ENCODE peak calls at places on chromosomes 6 and 20, in seven cellular contexts. Q is NB4, B is choroid plexus epithelial cell, C is small intestine, T is AG10803, N is endodermal cell, R is lower lobe of right lung. J is an unnamed sample.
A peak's percentile ranks its signal among the peaks of the same experiment; 100 is the strongest.

GRCh38 chr6:170545405-170545804 is 7.7 kb downstream of the PSMB1 start:
- DNase-seq in Q (no peak), T (no peak), C (no peak), R (no peak), B (peak; percentile 41), N (no peak), J (no peak)

GRCh38 chr6:118638288-118638687 is 13.1 kb downstream of the CEP85L start:
- DNase-seq in T (no peak), R (no peak), B (no peak), C (no peak), Q (no peak), N (no peak), J (no peak)

GRCh38 chr20:34410331-34410730 is 47.3 kb downstream of the ITCH start:
- DNase-seq in N (no peak), C (no peak), R (no peak), Q (no peak), B (no peak), T (peak; percentile 86), J (peak; percentile 67)

GRCh38 chr6:33112148-33112547 is 36.4 kb downstream of the HLA-DPB1 start:
- DNase-seq in T (peak; percentile 52), C (peak; percentile 69), Q (peak; percentile 62), B (peak; percentile 75), N (no peak), R (no peak), J (peak; percentile 69)

GRCh38 chr6:118781897-118782296 is 112.1 kb upstream of the ASF1A start:
- DNase-seq in C (no peak), R (no peak), B (no peak), Q (no peak), T (no peak), N (no peak), J (no peak)

GRCh38 chr20:44644384-44645131 is 6.9 kb downstream of the ADA start:
- DNase-seq in N (peak; percentile 64), Q (peak; percentile 38), T (no peak), C (peak; percentile 12), R (no peak), B (no peak), J (no peak)

GRCh38 chr20:8589956-8590355 is 457.9 kb downstream of the PLCB1 start:
- DNase-seq in Q (peak; percentile 14), N (no peak), C (no peak), T (no peak), B (no peak), R (no peak), J (no peak)

GRCh38 chr20:32332614-32333013 is 25.5 kb upstream of the ASXL1 start:
- DNase-seq in C (peak; percentile 58), Q (no peak), T (peak; percentile 60), B (peak; percentile 52), R (no peak), N (no peak), J (peak; percentile 36)

GRCh38 chr20:1637226-1637625 is 17.4 kb upstream of the SIRPB1 start:
- DNase-seq in T (no peak), B (no peak), R (no peak), Q (no peak), N (no peak), C (no peak), J (no peak)

GRCh38 chr6:141884850-141885249 is 247.9 kb upstream of the GJE1 start:
- DNase-seq in B (no peak), T (no peak), N (no peak), R (no peak), C (no peak), Q (no peak), J (no peak)

GRCh38 chr6:119351005-119351394 is 1.4 kb upstream of the MAN1A1 start:
- DNase-seq in R (no peak), B (peak; percentile 76), C (peak; percentile 62), Q (no peak), T (peak; percentile 56), N (no peak), J (peak; percentile 73)

GRCh38 chr6:48074368-48074767 is 36.6 kb downstream of the PTCHD4 start:
- DNase-seq in B (peak; percentile 40), T (peak; percentile 1), C (no peak), Q (no peak), N (peak; percentile 45), R (no peak), J (peak; percentile 50)

GRCh38 chr6:67639161-67639560 is 995.9 kb upstream of the ADGRB3 start:
- DNase-seq in Q (no peak), N (no peak), R (no peak), B (peak; percentile 77), C (no peak), T (peak; percentile 6), J (peak; percentile 82)

GRCh38 chr6:100467144-100468012 is 2.7 kb upstream of the SIM1 start:
- DNase-seq in R (no peak), T (no peak), C (no peak), B (no peak), N (peak; percentile 71), Q (no peak), J (no peak)

GRCh38 chr20:1134836-1135235 is 16.4 kb downstream of the PSMF1 start:
- DNase-seq in N (no peak), B (no peak), R (no peak), C (no peak), Q (no peak), T (no peak), J (no peak)

GRCh38 chr20:5448449-5449118 is 131.8 kb upstream of the PROKR2 start:
- DNase-seq in N (peak; percentile 91), Q (peak; percentile 55), R (no peak), T (peak; percentile 27), C (peak; percentile 59), B (peak; percentile 63), J (peak; percentile 69)

GRCh38 chr6:45640081-45640491 is 262.4 kb upstream of the SUPT3H start:
- DNase-seq in R (no peak), T (peak; percentile 90), C (no peak), B (no peak), Q (no peak), N (no peak), J (peak; percentile 41)

GRCh38 chr6:46772754-46773153 is 20.4 kb upstream of the MEP1A start:
- DNase-seq in Q (peak; percentile 94), T (no peak), N (no peak), R (peak; percentile 72), B (no peak), C (no peak), J (no peak)

GRCh38 chr6:170284126-170284773 is 6.6 kb downstream of the DLL1 start:
- DNase-seq in B (no peak), T (no peak), R (no peak), Q (no peak), C (no peak), N (peak; percentile 38), J (no peak)

GRCh38 chr20:11431613-11432012 is 486.1 kb upstream of the BTBD3 start:
- DNase-seq in N (no peak), R (no peak), C (no peak), Q (no peak), B (peak; percentile 42), T (peak; percentile 85), J (peak; percentile 73)

GRCh38 chr20:11437611-11438380 is 479.9 kb upstream of the BTBD3 start:
- DNase-seq in C (no peak), N (no peak), T (no peak), B (no peak), Q (no peak), R (no peak), J (no peak)

GRCh38 chr20:11438412-11438811 is 479.3 kb upstream of the BTBD3 start:
- DNase-seq in C (no peak), Q (no peak), N (no peak), B (no peak), R (no peak), T (no peak), J (no peak)

GRCh38 chr20:11432407-11432806 is 485.3 kb upstream of the BTBD3 start:
- DNase-seq in B (peak; percentile 96), C (no peak), T (peak; percentile 77), R (no peak), Q (no peak), N (no peak), J (peak; percentile 34)

DNA sequence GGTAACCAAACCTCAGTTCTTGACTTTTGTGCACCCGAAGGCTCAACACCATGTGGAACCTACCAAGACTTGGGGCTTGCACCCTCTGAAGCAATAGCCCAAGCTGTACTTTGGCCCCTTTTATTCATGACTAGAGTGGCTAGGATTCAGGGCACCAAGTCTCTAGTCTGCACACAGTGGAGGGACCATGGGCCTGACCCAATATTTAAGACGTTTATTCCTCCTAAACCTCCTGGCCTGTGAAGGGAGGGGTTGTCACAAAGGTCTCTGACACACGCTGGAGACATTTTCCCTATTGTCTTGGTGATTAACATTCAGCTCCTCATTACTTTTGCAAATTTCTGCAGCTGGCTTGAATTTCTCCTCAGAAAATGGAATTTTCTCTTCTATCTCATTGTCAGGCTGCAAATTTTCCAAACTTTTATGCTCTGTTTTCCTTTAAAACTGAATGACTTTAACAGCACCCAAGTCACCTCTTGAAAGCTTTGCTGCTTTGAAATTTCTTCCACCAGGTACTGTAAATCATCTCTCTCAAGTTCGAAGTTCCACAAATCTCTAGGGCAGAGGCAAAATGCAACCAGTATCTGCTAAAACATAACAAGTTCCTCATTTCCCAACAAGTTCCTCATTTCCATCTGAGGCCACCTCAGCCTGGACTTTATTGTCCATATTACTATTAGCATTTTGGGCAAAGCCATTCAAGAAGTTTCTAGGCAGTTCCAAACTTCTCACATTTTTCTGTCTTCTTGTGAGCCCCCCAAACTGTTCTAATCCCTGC is 481.4 kb upstream of the BTBD3 start:
- DNase-seq in N (no peak), R (no peak), C (no peak), B (no peak), T (no peak), Q (peak; percentile 38), J (no peak)
- H3K4me3 ChIP-seq in N (no peak overlapping the region), R (no peak overlapping the region), C (no peak overlapping the region), B (no peak overlapping the region), T (no peak overlapping the region), Q (no peak overlapping the region), J (no peak overlapping the region)

GRCh38 chr6:147195510-147195909 is 8.7 kb upstream of the STXBP5 start:
- DNase-seq in C (no peak), Q (peak; percentile 44), T (no peak), R (no peak), N (no peak), B (no peak), J (no peak)
- H3K4me3 ChIP-seq in C (no peak overlapping the region), Q (no peak overlapping the region), T (no peak overlapping the region), R (no peak overlapping the region), N (no peak overlapping the region), B (no peak overlapping the region), J (no peak overlapping the region)

GRCh38 chr6:136063095-136063494 is 187.0 kb downstream of the MTFR2 start:
- DNase-seq in C (no peak), R (no peak), N (no peak), B (peak; percentile 89), T (peak; percentile 69), Q (no peak), J (no peak)
- H3K4me3 ChIP-seq in C (no peak overlapping the region), R (no peak overlapping the region), N (no peak overlapping the region), B (no peak overlapping the region), T (no peak overlapping the region), Q (no peak overlapping the region), J (no peak overlapping the region)

GRCh38 chr6:10424005-10424404 is 9.1 kb upstream of the TFAP2A start:
- DNase-seq in R (no peak), T (no peak), N (peak; percentile 82), Q (peak; percentile 47), C (no peak), B (no peak), J (no peak)

GRCh38 chr6:10425177-10425972 is 10.5 kb upstream of the TFAP2A start:
- DNase-seq in N (peak; percentile 64), Q (no peak), R (no peak), T (no peak), B (no peak), C (no peak), J (no peak)

GRCh38 chr6:10429638-10430427 is 15.0 kb upstream of the TFAP2A start:
- DNase-seq in R (no peak), B (peak; percentile 64), C (peak; percentile 49), Q (peak; percentile 80), N (peak; percentile 55), T (peak; percentile 54), J (peak; percentile 75)

GRCh38 chr6:10425973-10426780 is 11.3 kb upstream of the TFAP2A start:
- DNase-seq in N (peak; percentile 76), R (peak; percentile 60), B (peak; percentile 19), C (no peak), Q (peak; percentile 87), T (peak; percentile 44), J (peak; percentile 76)

GRCh38 chr6:10426781-10427279 is 12.0 kb upstream of the TFAP2A start:
- DNase-seq in R (no peak), N (no peak), Q (peak; percentile 44), C (no peak), B (no peak), T (no peak), J (no peak)
- H3K4me3 ChIP-seq in R (peak overlapping the region; percentile 59), N (peak overlapping the region; percentile 77), Q (peak overlapping the region; percentile 63), C (peak overlapping the region; percentile 39), B (peak overlapping the region; percentile 63), T (peak overlapping the region; percentile 58), J (peak overlapping the region; percentile 85)

J was measured in adipocyte.